ENCODE peak calls at places on chromosomes 11 and 22, in eight cellular contexts. I is HCT116, L is prostate gland, R is breast epithelium, M is spleen, F is Panc1, K is K562, Z is upper lobe of left lung. A is an unnamed sample. For H3K4me1, the result is how much of the 10 kb centered on the place peaks cover.

GRCh38 chr11:34044664-34045485 is 6.7 kb upstream of the CAPRIN1 start:
- DNase-seq in I (peak), L (no peak), R (no peak), M (no peak), F (peak), K (peak), Z (peak), A (no peak)

GRCh38 chr11:61160487-61161189 is 588 bp downstream of the VPS37C start:
- DNase-seq in I (no peak), L (no peak), R (no peak), M (no peak), F (no peak), K (no peak), Z (no peak), A (no peak)

GRCh38 chr22:39308614-39309363 is 10.6 kb downstream of the RPL3 start:
- DNase-seq in I (peak), L (no peak), R (peak), M (peak), F (no peak), K (peak), Z (peak), A (peak)

GRCh38 chr22:40855960-40856512 is 403 bp downstream of the ST13 start:
- DNase-seq in I (no peak), L (peak), R (peak), M (peak), F (no peak), K (peak), Z (peak), A (no peak)

GRCh38 chr22:50089231-50090140 is at the start of gene MOV10L1:
- DNase-seq in I (no peak), L (no peak), R (no peak), M (peak), F (no peak), K (no peak), Z (no peak), A (no peak)

GRCh38 chr11:128892866-128893565 is 1.9 kb downstream of the KCNJ5 start:
- DNase-seq in I (no peak), L (no peak), R (peak), M (no peak), F (no peak), K (no peak), Z (peak), A (no peak)

GRCh38 chr11:18802381-18803257 is 11.0 kb upstream of the PTPN5 start:
- DNase-seq in I (peak), L (peak), R (peak), M (no peak), F (peak), K (peak), Z (peak), A (peak)

GRCh38 chr22:49308300-49308699 is 519.4 kb downstream of the BRD1 start:
- DNase-seq in I (no peak), L (no peak), R (peak), M (peak), F (no peak), K (no peak), Z (no peak), A (no peak)

GRCh38 chr22:50360578-50360977 is 17.5 kb downstream of the PPP6R2 start:
- DNase-seq in I (no peak), L (no peak), R (no peak), M (no peak), F (no peak), K (no peak), Z (no peak), A (no peak)

GRCh38 chr11:46298699-46299424 is 21.4 kb downstream of the CREB3L1 start:
- DNase-seq in I (no peak), L (no peak), R (no peak), M (no peak), F (no peak), K (no peak), Z (no peak), A (no peak)

GRCh38 chr22:46073683-46074504 is 76.4 kb upstream of the PPARA start:
- DNase-seq in I (no peak), L (no peak), R (no peak), M (peak), F (no peak), K (no peak), Z (peak), A (peak)

GRCh38 chr11:47983464-47984397 is 3.4 kb downstream of the PTPRJ start:
- DNase-seq in I (no peak), L (no peak), R (no peak), M (no peak), F (no peak), K (peak), Z (no peak), A (no peak)

GRCh38 chr11:78241475-78241874 is 52.8 kb downstream of the USP35 start:
- DNase-seq in I (no peak), L (no peak), R (no peak), M (no peak), F (no peak), K (no peak), Z (no peak), A (no peak)

GRCh38 chr11:2419638-2420501 is 19.3 kb downstream of the TSSC4 start:
- DNase-seq in I (peak), L (peak), R (peak), M (peak), F (peak), K (peak), Z (peak), A (peak)

GRCh38 chr11:130581631-130582030 is 133.2 kb downstream of the ADAMTS15 start:
- DNase-seq in I (no peak), L (no peak), R (no peak), M (no peak), F (no peak), K (no peak), Z (no peak), A (no peak)

GRCh38 chr22:20002098-20002497 is 14.5 kb downstream of the ARVCF start:
- DNase-seq in I (no peak), L (no peak), R (no peak), M (peak), F (no peak), K (no peak), Z (no peak), A (no peak)

GRCh38 chr22:44292007-44292370 is 20.8 kb downstream of the SHISAL1 start:
- DNase-seq in I (no peak), L (no peak), R (no peak), M (no peak), F (no peak), K (no peak), Z (no peak), A (no peak)

GRCh38 chr11:78078218-78079167 is 1.2 kb downstream of the NDUFC2 start:
- DNase-seq in I (no peak), L (no peak), R (no peak), M (no peak), F (no peak), K (peak), Z (no peak), A (no peak)

GRCh38 chr11:90614318-90614717 is 391.5 kb upstream of the CHORDC1 start:
- DNase-seq in I (no peak), L (no peak), R (no peak), M (no peak), F (no peak), K (no peak), Z (no peak), A (no peak)

GRCh38 chr22:43783777-43784176 is 28.3 kb downstream of the EFCAB6 start:
- DNase-seq in I (peak), L (no peak), R (no peak), M (no peak), F (no peak), K (no peak), Z (no peak), A (no peak)

GRCh38 chr11:126956664-126957063 is 43.9 kb downstream of the KIRREL3 start:
- DNase-seq in I (no peak), L (no peak), R (no peak), M (no peak), F (no peak), K (no peak), Z (no peak), A (peak)

GRCh38 chr11:15743244-15743629 is 613.1 kb downstream of the SOX6 start:
- DNase-seq in I (no peak), L (no peak), R (no peak), M (no peak), F (no peak), K (no peak), Z (no peak), A (no peak)

GRCh38 chr11:104090767-104091166 is 54.3 kb downstream of the DDI1 start:
- DNase-seq in I (no peak), L (no peak), R (no peak), M (no peak), F (no peak), K (no peak), Z (no peak), A (no peak)

GRCh38 chr11:2394818-2395105 is 5.8 kb upstream of the TSSC4 start:
- DNase-seq in I (no peak), L (no peak), R (no peak), M (no peak), F (no peak), K (no peak), Z (no peak), A (no peak)

GRCh38 chr11:128492461-128492860 is 94.9 kb downstream of the ETS1 start:
- DNase-seq in I (no peak), L (no peak), R (no peak), M (no peak), F (no peak), K (no peak), Z (no peak), A (no peak)

GRCh38 chr11:108233277-108233945 is 10.5 kb downstream of the ATM start:
- DNase-seq in I (no peak), L (no peak), R (no peak), M (no peak), F (no peak), K (peak), Z (no peak), A (no peak)

GRCh38 chr11:130145975-130146776 is 13.4 kb upstream of the ST14 start:
- DNase-seq in I (peak), L (no peak), R (peak), M (no peak), F (no peak), K (no peak), Z (peak), A (peak)

GRCh38 chr11:107741044-107741823 is 29.4 kb upstream of the SLN start:
- DNase-seq in I (peak), L (peak), R (no peak), M (peak), F (peak), K (peak), Z (peak), A (peak)

GRCh38 chr11:63705526-63705925 is 24.2 kb downstream of the RTN3 start:
- DNase-seq in I (no peak), L (no peak), R (no peak), M (no peak), F (no peak), K (no peak), Z (no peak), A (no peak)

GRCh38 chr11:720642-721346 is 14.8 kb downstream of the EPS8L2 start:
- DNase-seq in I (no peak), L (no peak), R (no peak), M (peak), F (no peak), K (peak), Z (no peak), A (peak)

GRCh38 chr11:70523384-70524095 is 125.2 kb downstream of the CTTN start:
- DNase-seq in I (no peak), L (no peak), R (no peak), M (peak), F (no peak), K (no peak), Z (no peak), A (no peak)

GRCh38 chr22:47918276-47918928 is 1156.0 kb downstream of the TBC1D22A start:
- DNase-seq in I (no peak), L (no peak), R (no peak), M (peak), F (no peak), K (no peak), Z (no peak), A (peak)

GRCh38 chr11:47208628-47209027 is 6.1 kb upstream of the DDB2 start:
- DNase-seq in I (no peak), L (no peak), R (no peak), M (no peak), F (no peak), K (no peak), Z (no peak), A (no peak)

GRCh38 chr11:61392991-61393595 is 706 bp downstream of the TMEM216 start:
- DNase-seq in I (no peak), L (no peak), R (no peak), M (no peak), F (no peak), K (peak), Z (no peak), A (no peak)

GRCh38 chr11:12876988-12877387 is 132.1 kb upstream of the RASSF10 start:
- DNase-seq in I (no peak), L (no peak), R (no peak), M (no peak), F (no peak), K (peak), Z (no peak), A (no peak)

GRCh38 chr11:44463751-44464150 is 101.7 kb upstream of the CD82 start:
- DNase-seq in I (no peak), L (no peak), R (no peak), M (peak), F (no peak), K (no peak), Z (no peak), A (no peak)

GRCh38 chr11:120562806-120563425 is 51.4 kb downstream of the GRIK4 start:
- DNase-seq in I (no peak), L (no peak), R (no peak), M (peak), F (no peak), K (no peak), Z (no peak), A (no peak)

GRCh38 chr11:27116684-27117083 is 76.1 kb downstream of the BBOX1 start:
- DNase-seq in I (no peak), L (no peak), R (no peak), M (no peak), F (no peak), K (no peak), Z (no peak), A (no peak)

GRCh38 chr11:92556435-92556834 is 331.8 kb downstream of the FAT3 start:
- DNase-seq in I (no peak), L (no peak), R (no peak), M (no peak), F (no peak), K (no peak), Z (no peak), A (no peak)

GRCh38 chr11:10660323-10660722 is 33.2 kb downstream of the IRAG1 start:
- DNase-seq in I (no peak), L (no peak), R (no peak), M (no peak), F (no peak), K (no peak), Z (no peak), A (no peak)
- H3K4me1 ChIP-seq in I (half or more), L (under half), R (under half), M (half or more), F (under half), K (under half), Z (half or more), A (under half)

DNA sequence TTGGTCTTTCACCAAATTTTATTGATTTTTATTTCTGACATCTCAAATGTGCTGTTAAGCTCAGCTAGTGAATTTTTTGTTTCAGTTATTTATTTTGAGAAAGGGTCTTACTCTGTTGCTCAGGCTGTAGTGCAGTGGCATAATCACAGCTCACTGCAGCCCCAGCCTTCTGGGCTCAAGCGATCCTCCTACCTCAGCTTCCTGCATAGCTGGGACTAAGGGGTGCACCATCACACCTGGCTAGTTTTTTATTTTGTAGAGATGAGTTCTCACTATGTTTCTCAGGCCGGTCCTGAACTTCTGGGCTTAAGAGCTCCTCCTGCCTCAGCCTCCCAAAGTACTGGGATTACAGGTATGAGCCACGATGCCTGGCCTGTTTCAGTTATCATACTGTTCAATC is 282.0 kb downstream of the SBF2 start:
- DNase-seq in I (no peak), L (no peak), R (no peak), M (no peak), F (no peak), K (no peak), Z (no peak), A (no peak)
- H3K4me3 ChIP-seq in I (no peak), L (no peak), R (no peak), M (no peak), F (no peak), K (no peak), Z (no peak), A (no peak)

GRCh38 chr11:112844530-112844929 is 116.7 kb upstream of the NCAM1 start:
- DNase-seq in I (no peak), L (no peak), R (no peak), M (no peak), F (no peak), K (no peak), Z (no peak), A (no peak)

GRCh38 chr11:112852141-112852853 is 108.9 kb upstream of the NCAM1 start:
- DNase-seq in I (no peak), L (no peak), R (no peak), M (no peak), F (peak), K (no peak), Z (no peak), A (no peak)

GRCh38 chr11:112841719-112842118 is 119.5 kb upstream of the NCAM1 start:
- DNase-seq in I (no peak), L (no peak), R (no peak), M (no peak), F (no peak), K (no peak), Z (no peak), A (no peak)

DNA sequence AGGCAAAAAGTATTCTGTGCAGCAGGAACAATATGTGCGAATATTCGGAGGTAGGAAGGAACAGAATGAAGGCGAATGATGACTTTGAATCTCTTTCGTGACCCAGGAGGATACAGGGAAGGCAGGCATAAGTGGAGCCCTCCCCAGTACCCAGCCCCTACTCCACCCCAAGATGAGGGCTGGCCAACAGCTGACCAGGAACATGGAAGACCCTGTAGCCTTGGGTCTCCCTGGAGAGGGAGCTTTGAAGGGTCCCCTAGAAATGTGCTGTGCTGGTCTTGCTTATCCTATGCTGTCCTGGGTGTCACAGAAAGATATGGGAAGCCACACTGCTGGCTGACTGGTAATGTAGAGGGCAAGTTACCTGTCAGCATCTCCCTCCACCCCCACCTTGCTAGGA is 113.7 kb upstream of the NCAM1 start:
- DNase-seq in I (no peak), L (no peak), R (no peak), M (no peak), F (no peak), K (no peak), Z (no peak), A (no peak)
- TF ChIP-seq POLR2AphosphoS5 in I (no peak), L (no peak), R (no peak), M (no peak), F (no peak), K (no peak), Z (no peak), A (no peak)

GRCh38 chr22:42410708-42411107 is 21.5 kb downstream of the NFAM1 start:
- DNase-seq in I (no peak), L (no peak), R (no peak), M (no peak), F (no peak), K (no peak), Z (no peak), A (no peak)
- H3K4me1 ChIP-seq in I (under half), L (under half), R (under half), M (under half), F (under half), K (under half), Z (under half), A (under half)

GRCh38 chr11:74592063-74592440 is 330 bp upstream of the POLD3 start:
- DNase-seq in I (no peak), L (no peak), R (no peak), M (no peak), F (no peak), K (no peak), Z (no peak), A (no peak)
- H3K4me3 ChIP-seq in I (peak), L (peak), R (peak), M (peak), F (peak), K (peak), Z (peak), A (peak)

DNA sequence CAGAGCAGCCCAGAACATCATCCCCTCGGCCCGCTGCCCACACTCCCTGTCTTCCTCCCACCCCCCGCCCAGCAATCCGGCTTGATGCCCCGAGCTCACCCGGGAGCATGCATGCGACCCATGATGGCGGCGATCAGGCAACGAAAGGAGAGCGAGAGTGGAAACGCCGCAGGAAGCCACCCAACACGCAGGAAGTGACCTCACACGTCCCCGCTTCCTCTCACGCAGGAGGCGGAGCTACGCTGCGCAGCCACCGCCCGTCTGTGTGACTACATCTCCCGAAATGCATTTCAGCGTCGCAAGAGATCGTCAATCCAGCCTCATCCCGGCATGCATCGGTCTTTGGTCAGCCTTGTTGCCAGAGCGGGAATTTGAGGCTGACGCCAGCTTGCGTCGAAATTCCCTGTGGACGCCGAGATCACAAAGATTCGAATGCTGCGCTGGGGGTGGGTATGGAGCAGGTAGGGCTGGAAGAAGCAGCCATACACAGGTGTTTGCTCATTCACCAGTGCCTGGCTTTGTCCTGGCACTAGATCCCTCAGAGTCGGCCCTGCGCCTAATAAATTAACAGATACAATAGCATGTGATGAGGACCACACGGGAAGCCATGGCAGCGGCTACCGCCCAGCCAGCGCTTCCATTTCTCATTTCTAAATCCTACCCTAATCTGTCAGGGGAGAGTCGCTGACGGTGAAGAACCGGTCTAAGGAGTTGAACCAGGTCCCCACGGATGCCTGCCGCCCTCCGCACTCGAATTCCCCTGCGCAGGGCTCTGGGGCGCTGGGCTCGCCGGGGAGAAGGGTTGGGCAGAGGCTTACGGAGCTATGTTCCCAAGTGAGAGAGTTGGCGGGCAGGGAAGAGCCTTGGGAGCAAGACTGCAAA is at the start of gene RPS13:
- DNase-seq in I (peak), L (peak), R (peak), M (peak), F (peak), K (peak), Z (peak), A (peak)
- TF ChIP-seq POLR2AphosphoS5 in I (peak), L (peak), R (peak), M (peak), F (peak), K (peak), Z (peak), A (peak)

A was measured in transverse colon.